ENCODE peak calls at places on chromosomes 16 and 17, in nine cellular contexts. S is ovary, Q is AG10803, A is neural crest cell, P is fibroblast of mammary gland, K is WTC11, D is A549, Z is astrocyte of the cerebellum, V is AG09319. C is an unnamed sample.

GRCh38 chr17:35117984-35118383 is 1.7 kb downstream of the RAD51D start:
- DNase-seq in V (no peak), Z (no peak), P (peak), D (no peak), Q (peak), K (no peak), S (no peak), A (no peak), C (no peak)

GRCh38 chr17:40605301-40605700 is 40.0 kb upstream of the CCR7 start:
- DNase-seq in S (no peak), K (no peak), Q (no peak), D (no peak), A (no peak), P (no peak), V (no peak), Z (no peak), C (no peak)

GRCh38 chr17:77779711-77780539 is 178.6 kb upstream of the TNRC6C start:
- DNase-seq in Q (peak), Z (no peak), A (no peak), D (no peak), V (no peak), K (no peak), P (no peak), S (peak), C (no peak)

GRCh38 chr17:61981323-61981722 is 53.5 kb upstream of the INTS2 start:
- DNase-seq in S (no peak), K (no peak), Z (no peak), Q (no peak), D (no peak), P (no peak), V (no peak), A (no peak), C (no peak)

GRCh38 chr17:80471922-80472321 is 4.5 kb downstream of the NPTX1 start:
- DNase-seq in Q (no peak), S (no peak), D (no peak), P (no peak), K (no peak), V (no peak), A (no peak), Z (no peak), C (no peak)

GRCh38 chr17:64130559-64131001 is 636 bp upstream of the ERN1 start:
- DNase-seq in A (no peak), P (peak), V (no peak), Q (peak), Z (no peak), S (peak), D (no peak), K (no peak), C (no peak)

GRCh38 chr16:83917152-83918120 is 18.5 kb downstream of the MLYCD start:
- DNase-seq in D (no peak), A (no peak), K (no peak), Z (no peak), S (no peak), V (no peak), P (no peak), Q (no peak), C (no peak)

GRCh38 chr16:66539628-66540469 is 10.1 kb downstream of the TK2 start:
- DNase-seq in V (no peak), S (no peak), K (no peak), A (no peak), D (no peak), Q (no peak), P (no peak), Z (peak), C (no peak)

GRCh38 chr17:14854691-14855090 is 410.4 kb downstream of the PMP22 start:
- DNase-seq in K (no peak), V (no peak), P (no peak), D (no peak), Q (no peak), A (no peak), Z (no peak), S (no peak), C (no peak)

GRCh38 chr17:9669551-9670008 is 24.3 kb downstream of the USP43 start:
- DNase-seq in Z (no peak), K (no peak), A (no peak), D (no peak), P (no peak), S (no peak), V (no peak), Q (no peak), C (no peak)

GRCh38 chr17:73249700-73250099 is 12.0 kb downstream of the CPSF4L start:
- DNase-seq in S (no peak), Q (no peak), K (no peak), A (no peak), D (no peak), P (no peak), V (no peak), Z (no peak), C (no peak)

GRCh38 chr16:2515180-2515803 is 1.5 kb downstream of the ATP6V0C start:
- DNase-seq in A (no peak), V (no peak), P (no peak), Z (no peak), S (peak), Q (peak), K (no peak), D (no peak), C (no peak)

GRCh38 chr16:10317425-10318001 is 68.3 kb upstream of the ATF7IP2 start:
- DNase-seq in S (no peak), Z (no peak), V (no peak), A (no peak), P (no peak), K (no peak), D (no peak), Q (no peak), C (no peak)

GRCh38 chr16:10312023-10312422 is 73.8 kb upstream of the ATF7IP2 start:
- DNase-seq in V (no peak), P (no peak), K (no peak), S (no peak), D (no peak), Z (no peak), Q (no peak), A (no peak), C (no peak)

GRCh38 chr16:10312784-10313724 is 72.8 kb upstream of the ATF7IP2 start:
- DNase-seq in Q (no peak), V (no peak), S (no peak), Z (no peak), A (no peak), P (no peak), D (no peak), K (no peak), C (no peak)

GRCh38 chr16:10314317-10314716 is 71.5 kb upstream of the ATF7IP2 start:
- DNase-seq in P (no peak), Z (no peak), S (no peak), A (no peak), Q (no peak), V (no peak), K (no peak), D (no peak), C (no peak)

DNA sequence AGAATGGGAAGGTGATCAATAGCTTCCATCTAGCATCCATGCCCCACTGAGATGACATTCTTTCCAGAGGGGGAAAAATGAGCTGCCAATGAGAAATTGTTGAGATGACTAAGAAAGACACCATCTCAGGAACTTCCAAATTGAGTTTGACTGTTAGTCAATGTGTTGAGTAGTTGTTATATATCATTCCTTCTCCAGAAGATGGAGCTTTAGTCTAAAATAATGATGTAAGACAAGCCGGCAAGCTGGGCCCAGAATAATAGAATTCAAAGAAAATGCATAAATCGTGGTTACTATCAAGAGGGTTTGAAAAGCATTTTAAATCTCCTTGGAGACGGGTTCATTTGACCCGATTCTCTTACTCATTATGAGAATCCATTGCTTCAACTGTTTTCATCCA is 71.0 kb upstream of the ATF7IP2 start:
- DNase-seq in Z (peak), K (no peak), S (no peak), V (no peak), Q (peak), D (no peak), A (no peak), P (peak), C (no peak)
- TF ChIP-seq CTCF in Z (peak), K (no peak), S (no peak), V (no peak), Q (no peak), D (peak), A (no peak), P (no peak), C (no peak)

GRCh38 chr17:4436846-4437245 is 3.1 kb downstream of the SPNS3 start:
- DNase-seq in Z (no peak), S (no peak), D (no peak), A (no peak), P (no peak), V (no peak), Q (no peak), K (no peak), C (no peak)
- TF ChIP-seq CTCF in Z (no peak), S (no peak), D (no peak), A (no peak), P (no peak), V (no peak), Q (no peak), K (no peak), C (no peak)

DNA sequence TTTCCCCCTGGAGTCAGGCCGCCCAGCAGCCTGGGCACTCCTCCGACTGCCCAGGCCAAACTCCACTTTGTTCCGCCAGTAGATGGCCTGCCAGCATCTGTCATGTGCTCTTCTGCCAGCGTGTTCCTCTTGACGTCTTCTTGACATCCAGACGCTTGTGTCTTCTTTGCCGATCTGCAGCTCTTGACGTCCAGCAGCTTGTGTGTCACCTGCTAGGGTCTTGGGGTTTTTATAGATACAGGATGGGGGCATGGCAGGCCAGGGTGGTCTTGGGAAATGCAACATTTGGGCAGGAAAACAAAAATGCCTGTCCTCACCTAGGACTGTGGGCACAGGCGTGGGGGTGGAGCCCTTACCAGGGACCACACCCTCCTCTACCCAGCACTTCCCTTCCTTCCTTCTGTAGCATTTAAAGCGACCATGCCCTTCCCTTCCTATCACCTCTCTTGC is 88.7 kb downstream of the BMERB1 start:
- DNase-seq in K (peak), S (no peak), Z (no peak), P (no peak), V (no peak), D (no peak), A (no peak), Q (no peak), C (no peak)
- TF ChIP-seq CTCF in K (no peak), S (no peak), Z (no peak), P (no peak), V (no peak), D (peak), A (no peak), Q (no peak), C (no peak)

GRCh38 chr16:12213180-12213579 is 236.6 kb downstream of the SNX29 start:
- DNase-seq in A (no peak), Q (no peak), Z (no peak), K (no peak), S (no peak), P (no peak), V (no peak), D (no peak), C (no peak)

GRCh38 chr16:12211870-12212690 is 235.5 kb downstream of the SNX29 start:
- DNase-seq in K (no peak), S (no peak), A (no peak), Z (no peak), V (no peak), Q (no peak), D (no peak), P (no peak), C (no peak)

GRCh38 chr16:12214509-12214908 is 238.0 kb downstream of the SNX29 start:
- DNase-seq in D (no peak), Q (no peak), V (no peak), A (no peak), S (no peak), P (no peak), K (no peak), Z (no peak), C (no peak)

GRCh38 chr16:12217341-12217740 is 240.8 kb downstream of the SNX29 start:
- DNase-seq in Z (no peak), D (no peak), Q (no peak), K (no peak), V (no peak), A (no peak), S (no peak), P (no peak), C (no peak)

DNA sequence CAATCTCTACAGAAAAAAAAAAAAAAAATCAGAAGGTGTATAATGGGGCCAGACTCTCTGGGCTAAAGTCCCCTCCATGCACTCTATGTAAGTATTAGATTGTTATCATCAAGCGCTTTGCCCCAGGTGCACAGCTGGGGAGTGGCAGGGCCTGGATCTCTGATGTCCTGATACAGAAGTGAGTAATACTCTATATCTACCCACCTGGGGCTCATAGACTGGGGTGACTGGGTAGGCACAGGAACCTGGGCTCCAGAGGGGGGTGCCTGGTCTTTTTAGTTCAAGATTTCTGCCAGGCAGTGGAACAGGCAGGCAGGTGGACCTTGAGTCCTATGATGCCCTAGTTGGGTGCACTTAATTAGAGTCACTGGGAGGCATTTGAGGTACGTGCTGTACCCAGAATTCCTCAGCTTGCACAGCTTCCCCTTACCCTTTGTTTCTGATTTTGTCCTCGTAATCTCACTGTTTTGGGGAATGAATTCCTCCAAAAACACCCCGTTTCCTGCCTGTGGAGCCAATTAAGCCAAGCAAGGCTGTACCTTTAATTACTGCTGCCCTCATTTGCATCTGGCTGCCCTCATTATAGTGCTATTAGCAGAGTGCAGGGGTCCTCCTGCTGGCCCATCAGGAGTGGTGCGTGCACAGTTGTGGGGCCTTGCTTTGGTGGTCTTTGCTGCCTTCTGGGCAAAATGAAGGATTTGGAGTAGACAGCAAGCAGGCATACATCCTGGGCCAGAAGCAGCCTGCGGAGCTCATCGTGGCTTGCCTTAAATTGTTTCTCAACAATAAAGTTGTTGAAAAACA is 239.0 kb downstream of the SNX29 start:
- DNase-seq in P (no peak), Q (no peak), V (no peak), S (no peak), D (no peak), K (peak), Z (no peak), A (no peak), C (no peak)
- TF ChIP-seq CTCF in P (peak), Q (peak), V (peak), S (no peak), D (no peak), K (peak), Z (peak), A (peak), C (peak)

GRCh38 chr16:77376358-77376757 is 58.5 kb downstream of the ADAMTS18 start:
- DNase-seq in P (peak), Q (no peak), D (no peak), A (no peak), Z (no peak), V (no peak), K (peak), S (no peak), C (no peak)
- TF ChIP-seq CTCF in P (peak), Q (peak), D (peak), A (no peak), Z (no peak), V (peak), K (peak), S (no peak), C (no peak)

GRCh38 chr17:1716912-1717695 is 6.9 kb upstream of the TLCD2 start:
- DNase-seq in K (peak), V (peak), Q (peak), P (peak), D (peak), Z (peak), S (peak), A (peak), C (peak)

GRCh38 chr17:1724351-1724868 is at the start of gene WDR81:
- DNase-seq in Z (peak), V (peak), S (peak), A (peak), D (peak), P (peak), Q (peak), K (peak), C (peak)

GRCh38 chr17:1724869-1725641 is 551 bp downstream of the WDR81 start:
- DNase-seq in K (peak), Z (no peak), D (no peak), A (peak), P (no peak), Q (no peak), V (no peak), S (no peak), C (no peak)

GRCh38 chr17:1718362-1719165 is 5.9 kb upstream of the WDR81 start:
- DNase-seq in Q (no peak), Z (no peak), P (no peak), D (no peak), K (no peak), S (peak), V (no peak), A (no peak), C (no peak)

DNA sequence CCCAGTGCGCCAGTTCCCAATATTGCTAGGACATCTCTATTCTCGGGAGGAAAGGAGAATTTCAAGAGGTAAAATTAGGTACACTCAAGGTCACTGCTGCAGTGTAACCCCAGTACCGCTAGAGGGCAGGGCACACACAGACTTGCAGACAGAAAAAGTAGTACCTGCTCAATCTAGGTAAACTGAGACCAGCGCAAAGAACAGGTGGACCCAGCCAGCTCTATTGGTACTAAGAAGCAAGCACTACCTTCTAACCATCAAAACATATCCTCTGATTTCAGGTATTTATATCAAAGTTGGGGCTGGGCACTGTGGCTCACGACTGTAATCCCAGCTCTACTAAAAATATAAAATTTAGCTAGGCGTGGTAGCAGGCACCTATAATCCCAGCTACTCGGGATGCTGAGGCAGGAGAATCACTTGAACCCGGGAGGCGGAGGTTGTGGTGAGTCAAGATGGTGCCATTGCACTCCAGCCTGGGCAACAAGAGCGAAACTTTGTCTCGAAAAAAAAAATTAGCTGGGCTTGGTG is 3.6 kb upstream of the WDR81 start:
- DNase-seq in P (peak), Q (peak), A (peak), S (peak), V (no peak), D (peak), Z (no peak), K (peak), C (peak)
- TF ChIP-seq CTCF in P (peak), Q (peak), A (peak), S (peak), V (peak), D (peak), Z (peak), K (peak), C (peak)

GRCh38 chr17:32772453-32773025 is 104.4 kb downstream of the MYO1D start:
- DNase-seq in Q (no peak), V (no peak), Z (no peak), A (no peak), D (no peak), S (no peak), P (peak), K (no peak), C (no peak)

GRCh38 chr17:32774286-32775084 is 102.4 kb downstream of the MYO1D start:
- DNase-seq in P (no peak), V (no peak), D (no peak), Q (peak), A (no peak), Z (no peak), K (no peak), S (no peak), C (no peak)

GRCh38 chr17:32771396-32771795 is 105.5 kb downstream of the MYO1D start:
- DNase-seq in V (no peak), Q (no peak), Z (no peak), K (no peak), P (peak), D (peak), A (no peak), S (no peak), C (no peak)

GRCh38 chr17:32763855-32764439 is 113.0 kb downstream of the MYO1D start:
- DNase-seq in S (no peak), D (no peak), V (no peak), Q (no peak), A (no peak), Z (no peak), P (no peak), K (no peak), C (no peak)

GRCh38 chr17:32769846-32770245 is 107.1 kb downstream of the MYO1D start:
- DNase-seq in Z (no peak), A (no peak), D (peak), S (no peak), K (no peak), P (peak), Q (no peak), V (no peak), C (no peak)
- TF ChIP-seq CTCF in Z (no peak), A (peak), D (peak), S (no peak), K (no peak), P (no peak), Q (no peak), V (no peak), C (peak)

C was measured in progenitor cell of endocrine pancreas.